ENCODE peak calls at places on chromosome 9, in seven cellular contexts. One of them, this sample, is unnamed. For H3K4me1, the result is how much of the 10 kb centered on the place peaks cover.

GRCh38 chr9:81671880-81672280 is 17.5 kb downstream of the TLE1 start:
- DNase-seq in BE2C: peak
- DNase-seq in CD8-positive, alpha-beta T cell: no peak
- DNase-seq in body of pancreas: peak
- DNase-seq in spleen: no peak
- DNase-seq in lower lobe of right lung: peak
- DNase-seq in A549: no peak
- DNase-seq in this sample: no peak

GRCh38 chr9:100129772-100130171 is 30.7 kb downstream of the INVS start:
- DNase-seq in BE2C: no peak
- DNase-seq in CD8-positive, alpha-beta T cell: no peak
- DNase-seq in body of pancreas: no peak
- DNase-seq in spleen: no peak
- DNase-seq in lower lobe of right lung: no peak
- DNase-seq in A549: no peak
- DNase-seq in this sample: no peak

GRCh38 chr9:16869140-16869903 is 1.1 kb downstream of the BNC2 start:
- DNase-seq in BE2C: no peak
- DNase-seq in CD8-positive, alpha-beta T cell: no peak
- DNase-seq in body of pancreas: no peak
- DNase-seq in spleen: no peak
- DNase-seq in lower lobe of right lung: no peak
- DNase-seq in A549: no peak
- DNase-seq in this sample: no peak

GRCh38 chr9:121491111-121491510 is 8.5 kb downstream of the GGTA1 start:
- DNase-seq in BE2C: no peak
- DNase-seq in CD8-positive, alpha-beta T cell: no peak
- DNase-seq in body of pancreas: no peak
- DNase-seq in spleen: no peak
- DNase-seq in lower lobe of right lung: no peak
- DNase-seq in A549: no peak
- DNase-seq in this sample: no peak

GRCh38 chr9:132588501-132589147 is 6.2 kb downstream of the BARHL1 start:
- DNase-seq in BE2C: no peak
- DNase-seq in CD8-positive, alpha-beta T cell: no peak
- DNase-seq in body of pancreas: no peak
- DNase-seq in spleen: no peak
- DNase-seq in lower lobe of right lung: no peak
- DNase-seq in A549: no peak
- DNase-seq in this sample: no peak

GRCh38 chr9:8961186-8961666 is 1161.6 kb upstream of the DMAC1 start:
- DNase-seq in BE2C: no peak
- DNase-seq in CD8-positive, alpha-beta T cell: no peak
- DNase-seq in body of pancreas: no peak
- DNase-seq in spleen: no peak
- DNase-seq in lower lobe of right lung: no peak
- DNase-seq in A549: no peak
- DNase-seq in this sample: no peak

GRCh38 chr9:121324316-121324715 is 45.7 kb downstream of the STOM start:
- DNase-seq in BE2C: no peak
- DNase-seq in CD8-positive, alpha-beta T cell: no peak
- DNase-seq in body of pancreas: no peak
- DNase-seq in spleen: no peak
- DNase-seq in lower lobe of right lung: peak
- DNase-seq in A549: no peak
- DNase-seq in this sample: no peak

GRCh38 chr9:69109152-69109551 is 64.9 kb upstream of the TJP2 start:
- DNase-seq in BE2C: no peak
- DNase-seq in CD8-positive, alpha-beta T cell: no peak
- DNase-seq in body of pancreas: no peak
- DNase-seq in spleen: no peak
- DNase-seq in lower lobe of right lung: no peak
- DNase-seq in A549: no peak
- DNase-seq in this sample: no peak

GRCh38 chr9:37128051-37128450 is 7.7 kb downstream of the ZCCHC7 start:
- DNase-seq in BE2C: no peak
- DNase-seq in CD8-positive, alpha-beta T cell: no peak
- DNase-seq in body of pancreas: no peak
- DNase-seq in spleen: no peak
- DNase-seq in lower lobe of right lung: no peak
- DNase-seq in A549: no peak
- DNase-seq in this sample: no peak

GRCh38 chr9:126700296-126700695 is 86.6 kb downstream of the LMX1B start:
- DNase-seq in BE2C: no peak
- DNase-seq in CD8-positive, alpha-beta T cell: no peak
- DNase-seq in body of pancreas: no peak
- DNase-seq in spleen: peak
- DNase-seq in lower lobe of right lung: no peak
- DNase-seq in A549: no peak
- DNase-seq in this sample: peak

GRCh38 chr9:80387828-80388227 is 816.1 kb downstream of the TLE4 start:
- DNase-seq in BE2C: no peak
- DNase-seq in CD8-positive, alpha-beta T cell: no peak
- DNase-seq in body of pancreas: no peak
- DNase-seq in spleen: no peak
- DNase-seq in lower lobe of right lung: no peak
- DNase-seq in A549: no peak
- DNase-seq in this sample: no peak

GRCh38 chr9:1941989-1942388 is 73.2 kb upstream of the SMARCA2 start:
- DNase-seq in BE2C: no peak
- DNase-seq in CD8-positive, alpha-beta T cell: no peak
- DNase-seq in body of pancreas: no peak
- DNase-seq in spleen: no peak
- DNase-seq in lower lobe of right lung: no peak
- DNase-seq in A549: no peak
- DNase-seq in this sample: no peak

GRCh38 chr9:72997387-72997995 is 44.6 kb upstream of the ALDH1A1 start:
- DNase-seq in BE2C: no peak
- DNase-seq in CD8-positive, alpha-beta T cell: no peak
- DNase-seq in body of pancreas: peak
- DNase-seq in spleen: no peak
- DNase-seq in lower lobe of right lung: peak
- DNase-seq in A549: peak
- DNase-seq in this sample: peak

GRCh38 chr9:34587271-34587670 is 2.3 kb downstream of the CNTFR start:
- DNase-seq in BE2C: no peak
- DNase-seq in CD8-positive, alpha-beta T cell: no peak
- DNase-seq in body of pancreas: no peak
- DNase-seq in spleen: no peak
- DNase-seq in lower lobe of right lung: no peak
- DNase-seq in A549: no peak
- DNase-seq in this sample: no peak

GRCh38 chr9:95504053-95504963 is 12.5 kb downstream of the PTCH1 start:
- DNase-seq in BE2C: no peak
- DNase-seq in CD8-positive, alpha-beta T cell: no peak
- DNase-seq in body of pancreas: no peak
- DNase-seq in spleen: no peak
- DNase-seq in lower lobe of right lung: no peak
- DNase-seq in A549: peak
- DNase-seq in this sample: no peak

GRCh38 chr9:95505072-95505471 is 11.7 kb downstream of the PTCH1 start:
- DNase-seq in BE2C: no peak
- DNase-seq in CD8-positive, alpha-beta T cell: no peak
- DNase-seq in body of pancreas: no peak
- DNase-seq in spleen: no peak
- DNase-seq in lower lobe of right lung: no peak
- DNase-seq in A549: no peak
- DNase-seq in this sample: no peak

GRCh38 chr9:95499847-95500246 is 16.9 kb downstream of the PTCH1 start:
- DNase-seq in BE2C: no peak
- DNase-seq in CD8-positive, alpha-beta T cell: no peak
- DNase-seq in body of pancreas: no peak
- DNase-seq in spleen: no peak
- DNase-seq in lower lobe of right lung: no peak
- DNase-seq in A549: no peak
- DNase-seq in this sample: peak

GRCh38 chr9:95503369-95503768 is 13.4 kb downstream of the PTCH1 start:
- DNase-seq in BE2C: no peak
- DNase-seq in CD8-positive, alpha-beta T cell: no peak
- DNase-seq in body of pancreas: no peak
- DNase-seq in spleen: no peak
- DNase-seq in lower lobe of right lung: no peak
- DNase-seq in A549: no peak
- DNase-seq in this sample: no peak

GRCh38 chr9:95502248-95502647 is 14.5 kb downstream of the PTCH1 start:
- DNase-seq in BE2C: no peak
- DNase-seq in CD8-positive, alpha-beta T cell: no peak
- DNase-seq in body of pancreas: no peak
- DNase-seq in spleen: no peak
- DNase-seq in lower lobe of right lung: no peak
- DNase-seq in A549: no peak
- DNase-seq in this sample: no peak
- H3K4me1 ChIP-seq in BE2C: under half
- H3K4me1 ChIP-seq in CD8-positive, alpha-beta T cell: half or more
- H3K4me1 ChIP-seq in body of pancreas: under half
- H3K4me1 ChIP-seq in spleen: under half
- H3K4me1 ChIP-seq in lower lobe of right lung: half or more
- H3K4me1 ChIP-seq in A549: under half
- H3K4me1 ChIP-seq in this sample: under half

GRCh38 chr9:134449180-134449916 is 123.1 kb downstream of the RXRA start:
- DNase-seq in BE2C: peak
- DNase-seq in CD8-positive, alpha-beta T cell: peak
- DNase-seq in body of pancreas: peak
- DNase-seq in spleen: peak
- DNase-seq in lower lobe of right lung: peak
- DNase-seq in A549: peak
- DNase-seq in this sample: peak
- H3K4me1 ChIP-seq in BE2C: under half
- H3K4me1 ChIP-seq in CD8-positive, alpha-beta T cell: under half
- H3K4me1 ChIP-seq in body of pancreas: under half
- H3K4me1 ChIP-seq in spleen: under half
- H3K4me1 ChIP-seq in lower lobe of right lung: under half
- H3K4me1 ChIP-seq in A549: under half
- H3K4me1 ChIP-seq in this sample: under half

GRCh38 chr9:113567361-113568080 is 104.0 kb downstream of the RGS3 start:
- DNase-seq in BE2C: no peak
- DNase-seq in CD8-positive, alpha-beta T cell: no peak
- DNase-seq in body of pancreas: no peak
- DNase-seq in spleen: peak
- DNase-seq in lower lobe of right lung: no peak
- DNase-seq in A549: no peak
- DNase-seq in this sample: peak
- H3K4me1 ChIP-seq in BE2C: under half
- H3K4me1 ChIP-seq in CD8-positive, alpha-beta T cell: under half
- H3K4me1 ChIP-seq in body of pancreas: half or more
- H3K4me1 ChIP-seq in spleen: under half
- H3K4me1 ChIP-seq in lower lobe of right lung: half or more
- H3K4me1 ChIP-seq in A549: under half
- H3K4me1 ChIP-seq in this sample: under half

GRCh38 chr9:70962761-70963445 is 158.5 kb downstream of the TRPM3 start:
- DNase-seq in BE2C: no peak
- DNase-seq in CD8-positive, alpha-beta T cell: no peak
- DNase-seq in body of pancreas: no peak
- DNase-seq in spleen: no peak
- DNase-seq in lower lobe of right lung: no peak
- DNase-seq in A549: no peak
- DNase-seq in this sample: no peak
- H3K4me1 ChIP-seq in BE2C: under half
- H3K4me1 ChIP-seq in CD8-positive, alpha-beta T cell: under half
- H3K4me1 ChIP-seq in body of pancreas: under half
- H3K4me1 ChIP-seq in spleen: under half
- H3K4me1 ChIP-seq in lower lobe of right lung: under half
- H3K4me1 ChIP-seq in A549: under half
- H3K4me1 ChIP-seq in this sample: under half

GRCh38 chr9:38441347-38442085 is 17.3 kb upstream of the IGFBPL1 start:
- DNase-seq in BE2C: no peak
- DNase-seq in CD8-positive, alpha-beta T cell: no peak
- DNase-seq in body of pancreas: no peak
- DNase-seq in spleen: no peak
- DNase-seq in lower lobe of right lung: no peak
- DNase-seq in A549: no peak
- DNase-seq in this sample: no peak
- H3K4me1 ChIP-seq in BE2C: under half
- H3K4me1 ChIP-seq in CD8-positive, alpha-beta T cell: under half
- H3K4me1 ChIP-seq in body of pancreas: under half
- H3K4me1 ChIP-seq in spleen: under half
- H3K4me1 ChIP-seq in lower lobe of right lung: under half
- H3K4me1 ChIP-seq in A549: under half
- H3K4me1 ChIP-seq in this sample: under half

DNA sequence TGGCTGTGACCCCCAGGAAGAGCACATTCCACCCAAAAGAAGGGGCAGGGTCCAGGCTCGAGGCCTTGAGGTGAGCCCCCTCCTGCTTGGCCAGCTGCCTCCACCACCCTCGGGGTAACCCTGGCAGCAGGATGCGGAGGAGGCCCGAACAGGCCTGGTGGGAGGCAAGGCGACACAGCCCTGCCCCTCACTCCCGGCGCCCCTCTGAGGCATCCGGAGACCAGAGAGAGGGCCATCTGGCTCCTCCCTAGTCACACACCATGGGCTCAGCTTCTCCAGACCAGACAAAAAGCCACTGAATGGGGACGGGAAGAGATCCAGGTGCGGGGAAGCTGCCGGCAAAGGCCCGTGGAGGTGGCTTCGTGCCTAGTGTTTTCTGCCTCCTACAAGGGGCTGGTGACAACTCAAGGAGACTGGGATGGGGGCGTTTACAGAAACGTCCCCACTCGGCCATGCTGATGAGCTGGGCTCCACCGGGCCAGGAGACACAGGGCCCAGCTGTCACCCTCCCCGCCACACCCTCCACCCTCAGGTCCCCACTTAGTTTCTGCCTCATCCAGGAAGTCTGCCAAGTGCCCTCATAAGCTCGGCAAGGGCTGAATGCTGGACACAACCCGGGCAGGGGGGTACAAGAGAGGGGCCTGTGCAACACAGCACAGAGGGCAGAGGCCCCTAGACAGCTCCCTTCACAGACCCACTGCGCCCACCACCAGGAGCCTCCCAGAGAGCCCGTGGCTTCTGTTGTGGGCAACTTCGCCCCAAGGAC is 41.9 kb downstream of the NACC2 start:
- DNase-seq in BE2C: no peak
- DNase-seq in CD8-positive, alpha-beta T cell: no peak
- DNase-seq in body of pancreas: no peak
- DNase-seq in spleen: no peak
- DNase-seq in lower lobe of right lung: no peak
- DNase-seq in A549: no peak
- DNase-seq in this sample: no peak
- H3K4me1 ChIP-seq in BE2C: under half
- H3K4me1 ChIP-seq in CD8-positive, alpha-beta T cell: under half
- H3K4me1 ChIP-seq in body of pancreas: under half
- H3K4me1 ChIP-seq in spleen: half or more
- H3K4me1 ChIP-seq in lower lobe of right lung: half or more
- H3K4me1 ChIP-seq in A549: half or more
- H3K4me1 ChIP-seq in this sample: under half

DNA sequence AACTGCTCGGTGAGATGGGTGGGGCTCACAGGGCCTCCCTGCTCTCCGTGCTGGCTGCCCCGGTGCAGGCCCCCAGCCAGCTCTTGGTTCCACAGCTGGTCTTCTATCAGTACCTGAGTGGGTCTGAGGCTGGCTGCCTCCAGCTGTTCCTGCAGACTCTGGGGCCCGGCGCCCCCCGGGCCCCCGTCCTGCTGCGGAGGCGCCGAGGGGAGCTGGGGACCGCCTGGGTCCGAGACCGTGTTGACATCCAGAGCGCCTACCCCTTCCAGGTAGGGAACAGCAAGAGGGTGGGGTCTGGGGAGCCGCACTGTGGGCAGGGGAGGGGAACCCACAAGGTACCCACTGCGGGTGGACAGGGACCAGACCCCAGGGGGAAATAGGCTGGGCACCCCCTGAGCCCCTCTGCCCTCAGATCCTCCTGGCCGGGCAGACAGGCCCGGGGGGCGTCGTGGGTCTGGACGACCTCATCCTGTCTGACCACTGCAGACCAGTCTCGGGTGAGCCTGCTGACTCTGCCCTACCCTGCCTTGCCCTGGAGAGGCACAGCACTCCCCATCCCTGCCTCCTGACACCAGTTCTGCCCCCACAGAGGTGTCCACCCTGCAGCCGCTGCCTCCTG is 2.8 kb downstream of the MAMDC4 start:
- DNase-seq in BE2C: peak
- DNase-seq in CD8-positive, alpha-beta T cell: no peak
- DNase-seq in body of pancreas: peak
- DNase-seq in spleen: no peak
- DNase-seq in lower lobe of right lung: no peak
- DNase-seq in A549: no peak
- DNase-seq in this sample: peak
- H3K4me1 ChIP-seq in BE2C: under half
- H3K4me1 ChIP-seq in CD8-positive, alpha-beta T cell: under half
- H3K4me1 ChIP-seq in body of pancreas: half or more
- H3K4me1 ChIP-seq in spleen: under half
- H3K4me1 ChIP-seq in lower lobe of right lung: under half
- H3K4me1 ChIP-seq in A549: half or more
- H3K4me1 ChIP-seq in this sample: under half

This sample was measured in Caco-2.